ENCODE peak calls at places on chromosomes 5 and 9, in ten cellular contexts. R is lower leg skin, M is uterus, O is neural progenitor cell, K is fibroblast of mammary gland, W is AG09309, H is astrocyte of the spinal cord, D is adrenal gland, T is A549, A is ovary. F is an unnamed sample.

GRCh38 chr5:53360811-53361210 is 119.6 kb upstream of the FST start:
- DNase-seq in O (no peak), W (peak), M (no peak), R (no peak), T (peak), H (peak), D (no peak), A (no peak), K (peak), F (peak)

GRCh38 chr9:17859987-17860386 is 281.1 kb downstream of the SH3GL2 start:
- DNase-seq in K (no peak), O (no peak), W (no peak), A (no peak), D (no peak), H (no peak), M (no peak), R (no peak), T (no peak), F (no peak)

GRCh38 chr5:78526049-78526525 is 122.5 kb downstream of the LHFPL2 start:
- DNase-seq in H (peak), M (no peak), T (peak), K (peak), W (no peak), A (no peak), D (no peak), R (no peak), O (no peak), F (peak)

GRCh38 chr5:117680421-117680820 is 1105.8 kb upstream of the SEMA6A start:
- DNase-seq in A (no peak), O (no peak), D (no peak), K (no peak), W (peak), M (no peak), H (peak), R (no peak), T (no peak), F (peak)

GRCh38 chr9:21455320-21455719 is 15.1 kb downstream of the IFNA1 start:
- DNase-seq in D (no peak), M (no peak), R (no peak), H (peak), K (peak), A (no peak), O (peak), W (no peak), T (peak), F (peak)

GRCh38 chr5:169146158-169146557 is 154.8 kb downstream of the SLIT3 start:
- DNase-seq in H (no peak), R (peak), W (peak), A (no peak), D (no peak), K (peak), T (no peak), M (no peak), O (no peak), F (peak)

GRCh38 chr5:93164690-93165089 is 416.3 kb downstream of the NR2F1-AS1 start:
- DNase-seq in H (peak), W (no peak), K (peak), T (peak), A (no peak), R (no peak), O (peak), M (peak), D (peak), F (peak)

GRCh38 chr5:35902032-35902681 is 36.3 kb downstream of the CAPSL start:
- DNase-seq in H (no peak), R (no peak), W (no peak), O (no peak), A (no peak), M (no peak), D (no peak), K (peak), T (no peak), F (no peak)

GRCh38 chr9:111952559-111952958 is 55.9 kb downstream of the UGCG start:
- DNase-seq in D (no peak), O (no peak), M (no peak), A (no peak), H (peak), W (peak), T (no peak), R (no peak), K (peak), F (peak)

GRCh38 chr9:75108571-75108970 is 20.3 kb downstream of the OSTF1 start:
- DNase-seq in T (no peak), K (peak), D (peak), O (no peak), R (no peak), W (no peak), H (no peak), M (peak), A (peak), F (peak)

GRCh38 chr5:109878887-109879286 is 189.2 kb downstream of the MAN2A1 start:
- DNase-seq in T (no peak), W (no peak), H (no peak), D (no peak), M (no peak), R (no peak), O (no peak), K (no peak), A (no peak), F (no peak)

GRCh38 chr9:16627967-16628366 is 242.5 kb downstream of the BNC2 start:
- DNase-seq in T (no peak), D (no peak), O (no peak), W (peak), K (peak), A (no peak), R (peak), H (peak), M (no peak), F (peak)

GRCh38 chr9:33708441-33708840 is 86.9 kb upstream of the PRSS3 start:
- DNase-seq in K (no peak), W (no peak), R (no peak), D (no peak), M (no peak), T (no peak), H (no peak), A (no peak), O (no peak), F (no peak)

GRCh38 chr5:112757468-112758208 is 20.0 kb downstream of the APC start:
- DNase-seq in H (peak), T (peak), K (peak), D (no peak), M (no peak), O (peak), A (no peak), R (no peak), W (no peak), F (peak)

GRCh38 chr9:87606921-87607521 is 109.4 kb downstream of the DAPK1 start:
- DNase-seq in A (no peak), D (no peak), K (peak), M (no peak), H (peak), R (no peak), T (peak), W (peak), O (peak), F (peak)

GRCh38 chr5:123455640-123456039 is 32.4 kb upstream of the CEP120 start:
- DNase-seq in T (no peak), O (no peak), M (no peak), K (no peak), W (no peak), D (no peak), A (no peak), R (no peak), H (no peak), F (no peak)

GRCh38 chr5:131634996-131635754 is at the start of gene RAPGEF6:
- DNase-seq in K (peak), H (peak), R (peak), T (peak), A (peak), D (peak), M (peak), W (peak), O (peak), F (peak)

GRCh38 chr9:33287087-33287490 is 3.2 kb upstream of the NFX1 start:
- DNase-seq in R (peak), K (peak), M (peak), T (peak), D (peak), H (peak), W (peak), O (peak), A (no peak), F (peak)

GRCh38 chr5:131947445-131947844 is 2.0 kb upstream of the MEIKIN start:
- DNase-seq in D (no peak), O (no peak), H (no peak), W (no peak), K (no peak), R (no peak), A (no peak), M (no peak), T (no peak), F (no peak)

GRCh38 chr9:17906841-17907779 is 328.2 kb downstream of the SH3GL2 start:
- DNase-seq in W (no peak), H (no peak), M (peak), T (no peak), O (peak), R (no peak), A (peak), D (no peak), K (no peak), F (no peak)

GRCh38 chr5:106862450-106863193 is 808.1 kb downstream of the EFNA5 start:
- DNase-seq in H (peak), A (no peak), M (no peak), T (peak), O (no peak), W (no peak), D (no peak), R (no peak), K (peak), F (peak)

GRCh38 chr5:61311056-61311455 is 21.0 kb upstream of the ZSWIM6 start:
- DNase-seq in R (no peak), A (no peak), H (no peak), M (no peak), O (no peak), T (no peak), D (no peak), K (no peak), W (no peak), F (no peak)

GRCh38 chr9:128412120-128412790 is 8.4 kb upstream of the CERCAM start:
- DNase-seq in W (no peak), R (peak), A (no peak), D (peak), O (peak), M (no peak), H (peak), T (peak), K (peak), F (peak)

GRCh38 chr5:133895979-133896378 is 72.4 kb downstream of the C5orf15 start:
- DNase-seq in H (no peak), O (no peak), K (no peak), D (no peak), R (no peak), M (no peak), A (no peak), W (no peak), T (no peak), F (no peak)

GRCh38 chr5:15500326-15500958 is 462 bp downstream of the FBXL7 start:
- DNase-seq in T (peak), H (peak), A (peak), K (peak), D (peak), O (peak), M (peak), R (peak), W (no peak), F (peak)

GRCh38 chr5:1111727-1112289 is at the start of gene SLC12A7:
- DNase-seq in O (peak), T (peak), D (peak), R (no peak), W (no peak), A (peak), M (no peak), H (no peak), K (no peak), F (no peak)

GRCh38 chr9:90169490-90169889 is 473.1 kb downstream of the DIRAS2 start:
- DNase-seq in D (no peak), T (no peak), H (no peak), O (no peak), K (no peak), W (no peak), A (no peak), R (no peak), M (no peak), F (no peak)

GRCh38 chr5:112125910-112126309 is 293.2 kb downstream of the EPB41L4A start:
- DNase-seq in H (no peak), T (no peak), D (no peak), R (no peak), A (no peak), W (no peak), K (peak), O (no peak), M (no peak), F (no peak)

GRCh38 chr9:89421595-89421994 is 76.3 kb downstream of the SEMA4D start:
- DNase-seq in A (no peak), T (no peak), W (no peak), H (peak), O (no peak), R (no peak), D (no peak), K (peak), M (no peak), F (no peak)

GRCh38 chr5:157607371-157608161 is 32.0 kb upstream of the ADAM19 start:
- DNase-seq in A (no peak), H (peak), D (no peak), W (no peak), K (peak), T (peak), O (no peak), M (no peak), R (no peak), F (peak)

GRCh38 chr5:98934581-98934980 is 5.8 kb upstream of the CHD1 start:
- DNase-seq in W (no peak), K (peak), O (no peak), R (no peak), H (peak), T (no peak), M (no peak), D (no peak), A (no peak), F (no peak)

GRCh38 chr9:122109035-122109813 is 16.1 kb upstream of the TTLL11 start:
- DNase-seq in T (no peak), A (no peak), H (no peak), O (no peak), M (no peak), R (no peak), D (no peak), K (no peak), W (no peak), F (no peak)

GRCh38 chr5:127746756-127747155 is 43.6 kb downstream of the CCDC192 start:
- DNase-seq in D (no peak), W (no peak), A (no peak), K (peak), H (peak), R (no peak), M (no peak), O (no peak), T (peak), F (peak)

GRCh38 chr5:135578685-135579341 is at the start of gene CXCL14:
- DNase-seq in D (peak), M (no peak), K (peak), T (no peak), R (peak), O (peak), A (no peak), H (peak), W (peak), F (peak)

GRCh38 chr5:76292923-76293322 is 110.2 kb upstream of the IQGAP2 start:
- DNase-seq in A (no peak), K (no peak), D (no peak), W (no peak), H (no peak), O (no peak), R (no peak), T (no peak), M (no peak), F (no peak)

GRCh38 chr9:112971415-112971814 is 40.6 kb downstream of the ZNF883 start:
- DNase-seq in M (no peak), D (no peak), O (peak), T (peak), R (no peak), K (peak), A (no peak), W (no peak), H (peak), F (peak)
- TF ChIP-seq CTCF in M (no peak), D (no peak), O (peak), T (no peak), R (no peak), K (peak), A (no peak), W (peak), H (peak), F (peak)

GRCh38 chr9:130662099-130662926 is 2.1 kb upstream of the PRDM12 start:
- DNase-seq in K (no peak), A (no peak), O (peak), D (no peak), H (no peak), M (no peak), R (no peak), W (no peak), T (no peak), F (no peak)

GRCh38 chr9:130665029-130665430 is 636 bp downstream of the PRDM12 start:
- DNase-seq in H (no peak), O (peak), T (no peak), W (no peak), R (no peak), K (no peak), D (no peak), M (no peak), A (no peak), F (no peak)

GRCh38 chr9:130664191-130665028 is at the start of gene PRDM12:
- DNase-seq in K (no peak), T (peak), M (no peak), A (no peak), D (no peak), O (peak), W (no peak), H (no peak), R (no peak), F (no peak)

GRCh38 chr9:130662927-130663257 is 1.5 kb upstream of the PRDM12 start:
- DNase-seq in T (no peak), K (no peak), R (no peak), A (no peak), H (no peak), W (no peak), M (no peak), O (peak), D (no peak), F (no peak)

DNA sequence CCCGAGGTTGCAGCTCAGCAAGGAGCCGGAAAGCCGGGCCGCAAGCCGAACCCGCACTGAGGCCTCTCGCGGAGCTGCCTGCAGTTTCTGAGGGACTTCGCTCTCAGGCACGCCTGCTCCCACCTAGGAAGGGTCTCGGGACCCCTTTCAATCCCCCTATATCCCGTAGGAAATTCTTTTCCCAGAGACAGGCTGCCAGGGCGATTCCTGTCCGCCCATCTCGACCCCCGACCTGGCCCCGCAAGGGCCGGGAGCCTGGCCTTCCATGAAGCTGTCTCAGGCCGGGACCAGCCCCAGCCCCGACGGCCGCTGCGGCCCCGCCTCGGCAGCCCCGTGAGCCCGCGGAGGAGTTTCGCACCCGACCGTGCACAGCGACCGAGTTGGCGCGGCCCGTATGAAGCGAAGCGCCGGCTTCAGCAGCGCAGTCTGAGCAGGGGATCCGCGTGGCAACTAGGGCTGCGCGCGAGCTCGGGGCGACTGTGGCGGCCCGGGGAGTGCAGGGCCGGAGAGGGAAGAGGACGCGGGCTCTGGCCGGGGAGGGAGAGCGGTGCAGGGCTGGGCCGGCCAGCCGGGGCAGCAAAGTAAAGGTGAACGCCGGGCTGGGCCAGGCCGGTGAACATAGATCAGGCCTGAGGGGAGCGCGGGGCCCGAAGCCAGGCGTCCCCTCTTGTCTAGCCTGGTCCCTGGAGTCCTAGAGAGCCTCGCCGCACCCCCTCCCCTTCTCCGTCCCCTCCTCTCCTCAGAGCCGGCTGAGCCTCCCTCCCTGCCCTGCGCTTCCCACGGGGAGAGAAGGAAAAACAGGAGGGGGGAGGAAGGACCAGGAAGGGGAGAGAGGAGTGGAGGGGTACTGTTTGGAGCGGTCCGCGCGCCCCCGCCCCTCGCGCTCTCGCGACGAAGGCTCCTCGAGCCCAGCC is 879 bp upstream of the PRDM12 start:
- DNase-seq in H (no peak), O (peak), M (no peak), D (no peak), K (no peak), A (no peak), W (no peak), R (no peak), T (no peak), F (no peak)
- H3K4me3 ChIP-seq in H (no peak), O (peak), M (no peak), D (no peak), K (no peak), A (no peak), W (no peak), R (no peak), T (peak), F (no peak)

GRCh38 chr9:2821855-2822254 is 22.0 kb downstream of the PUM3 start:
- DNase-seq in K (no peak), D (no peak), W (no peak), O (no peak), R (no peak), M (no peak), A (no peak), T (no peak), H (no peak), F (no peak)

GRCh38 chr9:2819165-2819564 is 24.7 kb downstream of the PUM3 start:
- DNase-seq in K (no peak), T (no peak), R (no peak), O (no peak), H (no peak), A (no peak), M (no peak), W (no peak), D (no peak), F (no peak)

GRCh38 chr9:2824054-2824453 is 19.8 kb downstream of the PUM3 start:
- DNase-seq in A (no peak), T (no peak), H (no peak), O (no peak), K (no peak), M (no peak), R (no peak), D (no peak), W (no peak), F (no peak)

GRCh38 chr9:2826291-2826690 is 17.6 kb downstream of the PUM3 start:
- DNase-seq in R (no peak), H (no peak), W (no peak), A (no peak), D (no peak), M (no peak), K (no peak), T (no peak), O (no peak), F (no peak)

GRCh38 chr9:2824564-2824963 is 19.3 kb downstream of the PUM3 start:
- DNase-seq in R (no peak), A (no peak), M (no peak), K (no peak), H (no peak), W (no peak), T (peak), O (peak), D (peak), F (no peak)
- TF ChIP-seq CTCF in R (no peak), A (no peak), M (no peak), K (peak), H (peak), W (peak), T (peak), O (peak), D (peak), F (peak)

DNA sequence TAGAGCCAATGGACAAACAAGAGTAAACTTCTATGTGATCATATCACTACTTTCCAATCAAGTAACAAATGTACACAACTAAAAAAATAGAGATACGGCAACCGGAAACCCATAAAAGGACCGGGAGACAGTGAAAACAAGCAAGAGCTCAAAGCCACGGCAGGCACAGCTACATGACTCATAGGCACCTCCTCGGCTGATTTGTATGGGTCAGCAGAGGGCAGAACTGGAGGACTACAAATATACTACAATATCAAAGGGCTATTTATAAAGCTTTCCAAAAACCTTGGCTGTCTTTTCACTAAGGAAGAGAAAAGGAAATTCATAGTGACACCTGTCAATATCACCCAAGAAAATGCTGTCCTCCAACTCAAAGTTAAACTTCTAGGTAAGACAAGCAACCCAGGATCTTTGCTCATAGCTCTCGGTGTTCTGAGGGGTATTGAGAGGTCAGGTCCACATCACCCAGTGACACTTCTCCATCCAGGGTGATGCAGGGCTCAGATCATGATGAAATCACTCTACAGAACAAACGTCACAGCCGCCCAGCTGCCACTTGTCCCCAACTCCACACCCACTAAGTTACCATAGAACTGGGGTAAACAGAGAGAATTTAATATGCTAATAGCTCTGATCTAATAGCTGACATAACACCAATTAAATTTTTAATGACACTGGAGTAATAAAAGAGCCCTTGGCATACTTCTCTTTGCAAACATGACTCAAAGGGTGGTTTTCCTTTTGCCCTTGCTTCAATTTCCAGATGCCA is 41.3 kb downstream of the PFDN1 start:
- DNase-seq in H (peak), M (peak), T (peak), D (peak), A (peak), K (peak), O (no peak), W (peak), R (peak), F (peak)
- H3K4me3 ChIP-seq in H (no peak), M (peak), T (peak), D (no peak), A (peak), K (no peak), O (no peak), W (no peak), R (no peak), F (no peak)

F was measured in cardiac fibroblast.